ENCODE peak calls at places on chromosomes 3 and 15, in seven cellular contexts. U is NCI-H1436, Q is iPS DF 6.9, V is NCI-H510A treated with DMSO at 0.1 percent for 48 hours, O is endothelial cell, P is SJSA1, D is NCI-H82. R is an unnamed sample.

GRCh38 chr15:65304393-65305143 is at the start of gene RNU5B-1:
- DNase-seq in U (peak), Q (no peak), V (peak), O (peak), P (peak), D (peak), R (peak)

GRCh38 chr15:37773111-37773860 is 161.2 kb upstream of the TMCO5A start:
- DNase-seq in U (no peak), Q (no peak), V (no peak), O (no peak), P (no peak), D (no peak), R (no peak)

GRCh38 chr3:38138347-38139190 is at the start of gene MYD88:
- DNase-seq in U (no peak), Q (no peak), V (peak), O (peak), P (peak), D (peak), R (peak)

GRCh38 chr3:187737401-187738088 is 7.7 kb downstream of the BCL6 start:
- DNase-seq in U (peak), Q (no peak), V (peak), O (peak), P (peak), D (peak), R (peak)

GRCh38 chr3:123161167-123161566 is 40.6 kb upstream of the SEC22A start:
- DNase-seq in U (no peak), Q (no peak), V (no peak), O (no peak), P (no peak), D (no peak), R (no peak)

GRCh38 chr3:120070263-120070981 is 23.8 kb downstream of the GSK3B start:
- DNase-seq in U (no peak), Q (no peak), V (no peak), O (no peak), P (no peak), D (no peak), R (no peak)

GRCh38 chr3:29922990-29923746 is 642.3 kb downstream of the RBMS3 start:
- DNase-seq in U (no peak), Q (no peak), V (no peak), O (peak), P (peak), D (peak), R (no peak)

GRCh38 chr3:159848348-159849118 is 140.1 kb upstream of the IL12A start:
- DNase-seq in U (no peak), Q (no peak), V (no peak), O (no peak), P (no peak), D (no peak), R (no peak)

GRCh38 chr3:177058647-177059046 is 138.6 kb downstream of the TBL1XR1 start:
- DNase-seq in U (no peak), Q (no peak), V (no peak), O (no peak), P (no peak), D (no peak), R (no peak)

GRCh38 chr15:101489236-101489632 is 273 bp downstream of the PCSK6 start:
- DNase-seq in U (no peak), Q (no peak), V (no peak), O (peak), P (no peak), D (peak), R (peak)

GRCh38 chr15:56929389-56929788 is 10.9 kb downstream of the TCF12 start:
- DNase-seq in U (no peak), Q (no peak), V (no peak), O (no peak), P (no peak), D (no peak), R (peak)

GRCh38 chr3:13233487-13234154 is 160.4 kb upstream of the IQSEC1 start:
- DNase-seq in U (no peak), Q (no peak), V (peak), O (no peak), P (no peak), D (no peak), R (no peak)

GRCh38 chr3:13235079-13235478 is 161.8 kb upstream of the IQSEC1 start:
- DNase-seq in U (peak), Q (no peak), V (no peak), O (no peak), P (no peak), D (no peak), R (peak)

R was measured in K562.